ENCODE peak calls at places on chromosomes 7 and 10, in ten cellular contexts. O, D, U, G, W, Y, E, H, V and I are unnamed samples. For H3K4me1, the result is how much of the 10 kb centered on the place peaks cover.

GRCh38 chr7:25353744-25354143 is 125.5 kb upstream of the NPVF start:
- DNase-seq in V (no peak), Y (no peak), W (no peak), U (no peak), D (no peak), O (no peak), E (no peak), G (no peak), H (no peak), I (no peak)

GRCh38 chr7:122148081-122148480 is 4.0 kb upstream of the AASS start:
- DNase-seq in G (no peak), E (no peak), W (no peak), D (no peak), O (no peak), U (no peak), V (no peak), Y (no peak), H (no peak), I (no peak)

GRCh38 chr7:6419310-6419773 is 28.4 kb downstream of the DAGLB start:
- DNase-seq in U (no peak), O (no peak), D (peak), V (no peak), W (no peak), Y (no peak), G (no peak), E (no peak), H (no peak), I (no peak)

GRCh38 chr10:664248-664647 is 25.2 kb downstream of the DIP2C start:
- DNase-seq in D (no peak), O (no peak), Y (no peak), V (no peak), H (no peak), U (no peak), G (no peak), W (no peak), E (no peak), I (no peak)

GRCh38 chr10:91798736-91799579 is 732 bp downstream of the TNKS2 start:
- DNase-seq in O (no peak), V (no peak), H (peak), E (peak), G (no peak), Y (peak), U (peak), D (no peak), W (no peak), I (peak)

GRCh38 chr10:6234371-6234770 is 31.6 kb downstream of the PFKFB3 start:
- DNase-seq in U (no peak), D (no peak), G (no peak), H (no peak), W (no peak), V (no peak), E (no peak), O (no peak), Y (no peak), I (no peak)

GRCh38 chr7:134547738-134548054 is 1.2 kb upstream of the AKR1B15 start:
- DNase-seq in E (no peak), U (no peak), Y (no peak), O (no peak), G (no peak), V (no peak), W (no peak), D (peak), H (peak), I (no peak)

GRCh38 chr10:12907651-12908050 is 93.9 kb downstream of the CCDC3 start:
- DNase-seq in O (no peak), U (no peak), G (no peak), E (no peak), Y (no peak), V (no peak), W (no peak), D (peak), H (no peak), I (no peak)

GRCh38 chr7:20598479-20599419 is 16.7 kb upstream of the ABCB5 start:
- DNase-seq in H (no peak), W (no peak), Y (peak), D (no peak), V (peak), G (no peak), E (peak), O (peak), U (no peak), I (no peak)

GRCh38 chr10:77357611-77358010 is 280.0 kb downstream of the KCNMA1 start:
- DNase-seq in H (no peak), D (no peak), G (no peak), Y (no peak), W (no peak), U (no peak), O (no peak), V (no peak), E (peak), I (no peak)

GRCh38 chr10:71253981-71254818 is 41.8 kb downstream of the UNC5B start:
- DNase-seq in O (no peak), E (no peak), U (no peak), V (no peak), Y (no peak), G (no peak), W (no peak), D (no peak), H (no peak), I (no peak)

GRCh38 chr7:6387734-6388294 is 59.9 kb downstream of the DAGLB start:
- DNase-seq in Y (no peak), G (no peak), V (no peak), W (no peak), D (no peak), H (no peak), E (no peak), O (no peak), U (no peak), I (no peak)

GRCh38 chr7:38307640-38308039 is 34.2 kb upstream of the TARP start:
- DNase-seq in U (no peak), H (no peak), W (no peak), Y (no peak), V (no peak), E (no peak), O (no peak), G (no peak), D (no peak), I (no peak)

GRCh38 chr7:45874408-45875131 is 1.7 kb upstream of the CCDC201 start:
- DNase-seq in O (no peak), W (no peak), G (no peak), D (no peak), E (peak), V (no peak), H (no peak), U (no peak), Y (no peak), I (no peak)

GRCh38 chr7:45876519-45876918 is 3.6 kb upstream of the CCDC201 start:
- DNase-seq in Y (no peak), O (no peak), W (no peak), H (no peak), V (no peak), D (no peak), G (no peak), U (no peak), E (no peak), I (no peak)

GRCh38 chr7:45873355-45873754 is 473 bp upstream of the CCDC201 start:
- DNase-seq in U (no peak), O (no peak), H (no peak), E (no peak), Y (no peak), V (no peak), G (no peak), D (no peak), W (no peak), I (no peak)

GRCh38 chr7:45872116-45873034 is 507 bp downstream of the CCDC201 start:
- DNase-seq in G (no peak), Y (no peak), E (no peak), W (no peak), H (no peak), O (no peak), V (peak), U (no peak), D (no peak), I (no peak)

DNA sequence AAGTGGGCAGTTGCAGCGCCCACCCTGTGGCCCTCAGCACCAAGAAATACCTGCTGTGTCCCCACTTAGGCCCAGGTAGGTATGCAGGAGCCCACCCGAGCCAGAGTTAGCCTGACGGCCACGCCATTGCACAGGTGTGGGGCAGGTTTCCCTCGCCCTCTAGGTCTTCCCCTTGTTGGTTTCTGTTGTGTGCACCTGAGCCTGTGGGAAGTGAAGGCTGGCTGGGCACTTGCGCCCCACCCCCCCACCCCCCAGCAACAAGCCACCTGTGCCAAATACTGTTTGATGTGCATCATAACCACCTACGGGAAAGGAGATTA is at the start of gene CCDC201:
- DNase-seq in U (no peak), E (no peak), G (no peak), Y (no peak), H (no peak), D (no peak), W (no peak), V (no peak), O (no peak), I (no peak)
- H3K4me1 ChIP-seq in U (under half), E (under half), G (under half), Y (under half), H (under half), D (under half), W (under half), V (under half), O (under half), I (under half)

GRCh38 chr10:30434273-30435067 is 486 bp downstream of the MAP3K8 start:
- DNase-seq in E (peak), H (peak), W (peak), G (peak), D (peak), U (peak), O (no peak), Y (peak), V (peak), I (peak)

GRCh38 chr10:30432631-30433285 is 1.2 kb upstream of the MAP3K8 start:
- DNase-seq in H (peak), W (peak), D (no peak), O (no peak), Y (peak), U (no peak), G (no peak), E (peak), V (no peak), I (no peak)

GRCh38 chr10:30433286-30433778 is 652 bp upstream of the MAP3K8 start:
- DNase-seq in D (peak), V (peak), Y (peak), H (peak), E (no peak), W (peak), O (no peak), G (peak), U (no peak), I (peak)

GRCh38 chr10:30435068-30435422 is 1.1 kb downstream of the MAP3K8 start:
- DNase-seq in D (peak), V (no peak), Y (no peak), U (no peak), W (no peak), O (no peak), E (no peak), H (peak), G (no peak), I (no peak)

GRCh38 chr10:30433779-30434272 is at the start of gene MAP3K8:
- DNase-seq in G (peak), V (peak), U (peak), E (peak), W (peak), O (no peak), Y (peak), H (peak), D (peak), I (peak)
- H3K4me1 ChIP-seq in G (under half), V (under half), U (under half), E (under half), W (under half), O (under half), Y (under half), H (under half), D (under half), I (under half)

GRCh38 chr7:95607477-95608010 is 11.2 kb upstream of the PDK4 start:
- DNase-seq in H (no peak), O (no peak), G (no peak), Y (no peak), V (no peak), U (no peak), W (no peak), E (no peak), D (peak), I (no peak)
- H3K4me1 ChIP-seq in H (under half), O (under half), G (under half), Y (under half), V (under half), U (under half), W (under half), E (under half), D (under half), I (under half)

GRCh38 chr7:106878748-106879439 is 13.8 kb downstream of the PIK3CG start:
- DNase-seq in D (no peak), O (no peak), H (no peak), W (no peak), Y (no peak), E (no peak), U (no peak), G (no peak), V (no peak), I (no peak)

GRCh38 chr7:106870983-106871410 is 5.9 kb downstream of the PIK3CG start:
- DNase-seq in V (no peak), O (no peak), G (no peak), H (no peak), D (no peak), U (no peak), Y (no peak), W (no peak), E (no peak), I (no peak)

GRCh38 chr7:106872763-106873162 is 7.7 kb downstream of the PIK3CG start:
- DNase-seq in Y (no peak), H (no peak), O (no peak), W (no peak), G (no peak), U (no peak), V (no peak), D (no peak), E (no peak), I (no peak)

GRCh38 chr7:106871793-106872571 is 6.9 kb downstream of the PIK3CG start:
- DNase-seq in E (peak), D (no peak), W (no peak), H (no peak), U (no peak), G (no peak), O (no peak), Y (no peak), V (no peak), I (no peak)

GRCh38 chr7:106875508-106875907 is 10.4 kb downstream of the PIK3CG start:
- DNase-seq in O (no peak), U (no peak), Y (no peak), G (no peak), H (no peak), E (no peak), W (no peak), V (no peak), D (no peak), I (no peak)
- H3K4me1 ChIP-seq in O (under half), U (under half), Y (under half), G (under half), H (under half), E (under half), W (under half), V (under half), D (under half), I (under half)

GRCh38 chr10:110419265-110419664 is 78.4 kb upstream of the DUSP5 start:
- DNase-seq in V (no peak), H (no peak), Y (no peak), G (no peak), O (no peak), U (no peak), E (no peak), D (no peak), W (no peak), I (no peak)
- H3K4me1 ChIP-seq in V (under half), H (under half), Y (under half), G (under half), O (under half), U (under half), E (under half), D (under half), W (under half), I (under half)

GRCh38 chr10:87873656-87874055 is 10.2 kb downstream of the PTEN start:
- DNase-seq in H (no peak), W (no peak), E (peak), V (no peak), O (no peak), U (no peak), Y (no peak), G (no peak), D (no peak), I (no peak)

GRCh38 chr10:87867453-87867852 is 4.0 kb downstream of the PTEN start:
- DNase-seq in H (no peak), Y (no peak), V (no peak), W (no peak), G (no peak), E (peak), U (no peak), D (no peak), O (no peak), I (no peak)

GRCh38 chr10:87872828-87873227 is 9.4 kb downstream of the PTEN start:
- DNase-seq in E (no peak), O (no peak), H (no peak), D (no peak), W (no peak), Y (no peak), U (no peak), V (no peak), G (no peak), I (no peak)

GRCh38 chr10:87868277-87868676 is 4.9 kb downstream of the PTEN start:
- DNase-seq in D (no peak), W (no peak), E (peak), H (no peak), V (no peak), U (no peak), O (no peak), G (no peak), Y (no peak), I (no peak)

GRCh38 chr10:87870154-87870553 is 6.7 kb downstream of the PTEN start:
- DNase-seq in W (no peak), U (no peak), D (no peak), O (no peak), G (no peak), V (no peak), Y (no peak), H (no peak), E (no peak), I (no peak)
- H3K4me1 ChIP-seq in W (under half), U (half or more), D (half or more), O (under half), G (under half), V (under half), Y (under half), H (under half), E (under half), I (under half)

DNA sequence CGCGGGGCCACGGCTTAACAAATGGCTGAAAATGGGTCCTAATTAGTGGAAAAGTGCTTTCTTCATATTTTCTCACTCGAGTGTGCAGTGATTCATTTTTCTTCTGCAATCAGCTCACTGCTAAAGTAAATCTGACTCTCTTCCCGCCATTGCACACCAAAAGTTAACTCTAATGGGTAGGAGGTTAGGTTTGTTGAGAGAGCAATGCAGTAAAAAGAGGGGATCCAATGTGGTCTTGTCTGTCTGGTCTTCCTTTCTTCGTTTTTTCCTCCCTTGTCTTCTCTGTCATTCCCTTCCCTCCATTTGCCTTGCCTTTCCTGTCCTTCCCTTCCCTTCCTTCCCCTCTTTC is 4.6 kb downstream of the IKZF1 start:
- DNase-seq in D (no peak), W (no peak), V (no peak), U (no peak), Y (no peak), E (no peak), G (no peak), H (no peak), O (no peak), I (no peak)
- H3K4me1 ChIP-seq in D (under half), W (under half), V (under half), U (half or more), Y (under half), E (under half), G (under half), H (under half), O (under half), I (under half)

DNA sequence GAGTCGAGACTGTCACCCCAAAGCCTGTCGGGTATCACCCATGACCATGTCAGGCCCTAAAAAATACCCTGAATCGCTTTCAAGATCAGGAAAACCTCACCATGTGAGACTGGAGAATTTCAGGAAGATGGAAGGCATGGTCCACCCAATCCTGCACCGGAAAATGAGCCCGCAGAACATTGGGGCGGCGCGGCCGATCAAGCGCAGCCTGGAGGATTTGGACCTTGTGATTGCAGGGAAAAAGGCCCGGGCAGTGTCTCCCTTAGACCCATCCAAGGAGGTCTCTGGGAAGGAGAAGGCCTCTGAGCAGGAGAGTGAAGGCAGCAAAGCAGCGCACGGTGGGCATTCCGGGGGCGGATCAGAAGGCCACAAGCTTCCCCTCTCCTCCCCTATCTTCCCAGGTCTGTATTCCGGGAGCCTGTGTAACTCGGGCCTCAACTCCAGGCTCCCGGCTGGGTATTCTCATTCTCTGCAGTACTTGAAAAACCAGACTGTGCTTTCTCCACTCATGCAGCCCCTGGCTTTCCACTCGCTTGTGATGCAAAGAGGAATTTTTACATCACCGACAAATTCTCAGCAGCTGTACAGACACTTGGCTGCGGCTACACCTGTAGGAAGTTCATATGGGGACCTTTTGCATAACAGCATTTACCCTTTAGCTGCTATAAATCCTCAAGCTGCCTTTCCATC is 176.2 kb downstream of the RTKN2 start:
- DNase-seq in Y (no peak), H (no peak), O (no peak), G (no peak), U (no peak), W (no peak), E (no peak), V (no peak), D (no peak), I (no peak)
- H3K4me1 ChIP-seq in Y (under half), H (under half), O (under half), G (under half), U (under half), W (under half), E (under half), V (under half), D (under half), I (under half)